ENCODE peak calls at places on chromosomes 3 and 15, in four cellular contexts. W is progenitor cell of endocrine pancreas, R is AG09319, Z is body of pancreas. V is an unnamed sample.
A peak's percentile ranks its signal among the peaks of the same experiment; 100 is the strongest.

GRCh38 chr3:193544289-193544688 is 10.4 kb downstream of the ATP13A4 start:
- DNase-seq in W (no peak), R (no peak), Z (no peak), V (no peak)

GRCh38 chr15:74265046-74265639 is 29.0 kb downstream of the CCDC33 start:
- DNase-seq in W (peak; percentile 61), R (no peak), Z (no peak), V (peak; percentile 81)

GRCh38 chr3:164418426-164418825 is 659.9 kb downstream of the SI start:
- DNase-seq in W (no peak), R (no peak), Z (no peak), V (no peak)

GRCh38 chr15:96344120-96344705 is 13.7 kb downstream of the NR2F2 start:
- DNase-seq in W (no peak), R (no peak), Z (no peak), V (peak; percentile 84)

GRCh38 chr3:149472393-149472792 is 2.1 kb upstream of the TM4SF4 start:
- DNase-seq in W (no peak), R (no peak), Z (no peak), V (no peak)

GRCh38 chr15:33994005-33994615 is 25.8 kb downstream of the CHRM5 start:
- DNase-seq in W (no peak), R (no peak), Z (no peak), V (no peak)

GRCh38 chr3:15804553-15805095 is 6.8 kb upstream of the ANKRD28 start:
- DNase-seq in W (no peak), R (no peak), Z (no peak), V (no peak)

GRCh38 chr15:75338661-75339240 is 2.9 kb downstream of the COMMD4 start:
- DNase-seq in W (no peak), R (no peak), Z (no peak), V (no peak)

GRCh38 chr3:165683947-165684346 is 153.3 kb downstream of the BCHE start:
- DNase-seq in W (no peak), R (no peak), Z (no peak), V (no peak)

GRCh38 chr3:16309558-16309957 is 44.5 kb downstream of the OXNAD1 start:
- DNase-seq in W (no peak), R (no peak), Z (no peak), V (no peak)

GRCh38 chr3:51391075-51391565 is at the start of gene RBM15B:
- DNase-seq in W (peak; percentile 96), R (peak; percentile 90), Z (peak; percentile 99), V (peak; percentile 100)

GRCh38 chr15:74829500-74829899 is 3.1 kb downstream of the CPLX3 start:
- DNase-seq in W (no peak), R (no peak), Z (no peak), V (peak; percentile 99)

GRCh38 chr15:49843725-49844124 is 222.9 kb downstream of the DTWD1 start:
- DNase-seq in W (no peak), R (no peak), Z (no peak), V (no peak)

GRCh38 chr15:41971893-41972340 is 440 bp downstream of the EHD4 start:
- DNase-seq in W (peak; percentile 43), R (no peak), Z (no peak), V (no peak)

GRCh38 chr3:133834621-133835417 is 29.2 kb downstream of the SRPRB start:
- DNase-seq in W (no peak), R (no peak), Z (no peak), V (peak; percentile 74)

GRCh38 chr3:190070623-190071347 is 49.9 kb downstream of the P3H2 start:
- DNase-seq in W (no peak), R (no peak), Z (no peak), V (no peak)

GRCh38 chr3:52238761-52239701 is at the start of gene TWF2:
- DNase-seq in W (peak; percentile 76), R (no peak), Z (peak; percentile 74), V (peak; percentile 100)

GRCh38 chr15:80920271-80920699 is 69.3 kb downstream of the MESD start:
- DNase-seq in W (no peak), R (no peak), Z (no peak), V (no peak)